ENCODE peak calls at places on chromosomes 12 and 14, in four cellular contexts. One of them, this sample, is unnamed.

GRCh38 chr12:132402831-132403416 is 73.5 kb upstream of the GALNT9 start:
- DNase-seq in coronary artery: no peak
- DNase-seq in ovary: no peak
- DNase-seq in bronchial epithelial cell: no peak
- DNase-seq in this sample: no peak

GRCh38 chr12:120047072-120047471 is 58.0 kb downstream of the BICDL1 start:
- DNase-seq in coronary artery: no peak
- DNase-seq in ovary: no peak
- DNase-seq in bronchial epithelial cell: no peak
- DNase-seq in this sample: no peak

GRCh38 chr14:29548948-29549370 is 378.7 kb downstream of the PRKD1 start:
- DNase-seq in coronary artery: no peak
- DNase-seq in ovary: no peak
- DNase-seq in bronchial epithelial cell: peak; percentile 69
- DNase-seq in this sample: peak; percentile 66

GRCh38 chr14:75476274-75476995 is 45.8 kb upstream of the BATF start:
- DNase-seq in coronary artery: no peak
- DNase-seq in ovary: peak; percentile 53
- DNase-seq in bronchial epithelial cell: no peak
- DNase-seq in this sample: no peak

GRCh38 chr12:130128764-130129735 is 33.2 kb upstream of the FZD10 start:
- DNase-seq in coronary artery: no peak
- DNase-seq in ovary: no peak
- DNase-seq in bronchial epithelial cell: no peak
- DNase-seq in this sample: no peak

GRCh38 chr12:95182868-95183415 is 34.3 kb downstream of the FGD6 start:
- DNase-seq in coronary artery: no peak
- DNase-seq in ovary: no peak
- DNase-seq in bronchial epithelial cell: peak; percentile 67
- DNase-seq in this sample: peak; percentile 81

GRCh38 chr14:28102814-28103213 is 663.8 kb upstream of the FOXG1 start:
- DNase-seq in coronary artery: no peak
- DNase-seq in ovary: no peak
- DNase-seq in bronchial epithelial cell: peak; percentile 45
- DNase-seq in this sample: peak; percentile 89

GRCh38 chr12:11623382-11623781 is 26.1 kb upstream of the ETV6 start:
- DNase-seq in coronary artery: no peak
- DNase-seq in ovary: no peak
- DNase-seq in bronchial epithelial cell: peak; percentile 60
- DNase-seq in this sample: peak; percentile 37

DNA sequence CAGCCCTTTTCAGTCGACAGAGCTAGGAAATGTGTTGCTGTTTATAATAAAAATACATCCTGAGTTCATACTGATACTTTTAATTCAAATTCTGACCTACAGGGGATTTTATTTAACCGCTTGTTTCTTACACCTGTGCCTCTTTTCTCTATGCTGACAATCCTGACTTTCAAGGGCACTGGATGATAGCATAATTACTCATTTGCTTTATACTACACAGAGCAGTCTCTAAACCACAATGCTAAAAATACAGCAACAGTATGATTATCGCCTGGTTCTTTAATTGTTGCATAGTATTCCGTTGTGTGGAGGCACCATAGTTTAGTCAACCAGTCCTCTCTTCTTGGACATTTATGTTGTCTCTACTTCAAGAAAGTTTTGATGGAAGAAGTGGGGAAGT is 372.9 kb downstream of the DPF3 start:
- DNase-seq in coronary artery: no peak
- DNase-seq in ovary: no peak
- DNase-seq in bronchial epithelial cell: no peak
- DNase-seq in this sample: peak; percentile 33
- H3K4me3 ChIP-seq in coronary artery: no peak overlapping the region
- H3K4me3 ChIP-seq in ovary: no peak overlapping the region
- H3K4me3 ChIP-seq in bronchial epithelial cell: no peak overlapping the region
- H3K4me3 ChIP-seq in this sample: no peak overlapping the region

GRCh38 chr12:31011746-31012567 is 61.7 kb upstream of the DDX11 start:
- DNase-seq in coronary artery: no peak
- DNase-seq in ovary: no peak
- DNase-seq in bronchial epithelial cell: no peak
- DNase-seq in this sample: no peak
- TF ChIP-seq CTCF in coronary artery: no peak
- TF ChIP-seq CTCF in ovary: no peak
- TF ChIP-seq CTCF in bronchial epithelial cell: peak; percentile 26
- TF ChIP-seq CTCF in this sample: peak; percentile 28

DNA sequence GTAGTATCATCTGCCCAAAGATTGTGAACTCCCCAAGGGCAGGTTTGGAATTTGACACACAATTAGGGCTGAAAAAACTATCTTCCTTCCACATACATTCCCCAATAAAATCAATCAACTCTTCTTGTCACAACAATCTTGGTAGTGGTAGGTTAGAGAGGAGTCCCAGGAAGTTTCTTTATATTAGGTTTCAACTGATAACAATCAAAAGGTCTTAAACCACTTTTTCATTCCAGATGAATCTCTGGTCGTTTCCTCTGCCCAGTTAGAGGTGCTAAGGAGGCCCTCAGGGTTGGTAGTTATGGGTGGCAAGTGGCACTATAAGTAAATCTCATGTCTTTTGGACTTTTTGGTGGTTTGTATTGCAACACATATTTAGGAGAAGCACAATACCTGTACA is 1.7 kb upstream of the SLC38A2 start:
- DNase-seq in coronary artery: no peak
- DNase-seq in ovary: no peak
- DNase-seq in bronchial epithelial cell: no peak
- DNase-seq in this sample: no peak
- H3K4me3 ChIP-seq in coronary artery: no peak overlapping the region
- H3K4me3 ChIP-seq in ovary: no peak overlapping the region
- H3K4me3 ChIP-seq in bronchial epithelial cell: no peak overlapping the region
- H3K4me3 ChIP-seq in this sample: no peak overlapping the region

DNA sequence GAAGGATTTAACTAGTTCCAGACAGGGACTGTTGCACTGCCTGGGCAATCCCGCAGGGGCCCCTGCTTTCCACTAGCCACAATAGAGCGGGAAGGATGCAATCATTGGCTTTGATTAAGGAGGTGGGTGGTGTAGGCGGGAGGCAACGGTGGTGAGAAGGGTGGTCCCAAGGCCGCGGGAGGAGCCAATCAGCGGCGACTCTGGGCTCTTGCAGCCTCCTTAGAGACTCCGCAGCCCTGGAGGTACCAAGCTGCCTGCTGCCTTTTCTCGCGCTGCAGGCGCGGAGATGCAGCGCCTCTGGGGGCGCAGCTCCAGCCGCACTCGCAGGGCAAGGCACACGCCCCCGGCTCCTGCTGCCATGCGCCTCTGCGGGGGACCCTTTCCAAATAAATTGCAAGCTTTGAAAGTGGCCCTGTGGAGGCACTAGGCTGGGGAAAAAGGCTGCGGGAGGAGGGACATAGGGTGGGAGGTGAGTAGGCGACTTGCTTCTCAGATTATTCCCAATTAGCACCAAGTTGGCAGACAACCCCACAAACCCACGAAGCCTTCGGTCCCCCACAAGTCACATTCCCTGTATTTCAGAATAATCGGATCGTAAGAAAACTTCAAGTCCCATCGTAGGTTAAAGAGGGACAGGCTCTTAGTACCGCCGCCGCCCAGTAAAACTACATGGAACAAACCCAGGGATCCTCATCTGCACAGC is 860 bp upstream of the KCNA1 start:
- DNase-seq in coronary artery: no peak
- DNase-seq in ovary: no peak
- DNase-seq in bronchial epithelial cell: no peak
- DNase-seq in this sample: no peak
- TF ChIP-seq CTCF in coronary artery: no peak
- TF ChIP-seq CTCF in ovary: no peak
- TF ChIP-seq CTCF in bronchial epithelial cell: no peak
- TF ChIP-seq CTCF in this sample: no peak

DNA sequence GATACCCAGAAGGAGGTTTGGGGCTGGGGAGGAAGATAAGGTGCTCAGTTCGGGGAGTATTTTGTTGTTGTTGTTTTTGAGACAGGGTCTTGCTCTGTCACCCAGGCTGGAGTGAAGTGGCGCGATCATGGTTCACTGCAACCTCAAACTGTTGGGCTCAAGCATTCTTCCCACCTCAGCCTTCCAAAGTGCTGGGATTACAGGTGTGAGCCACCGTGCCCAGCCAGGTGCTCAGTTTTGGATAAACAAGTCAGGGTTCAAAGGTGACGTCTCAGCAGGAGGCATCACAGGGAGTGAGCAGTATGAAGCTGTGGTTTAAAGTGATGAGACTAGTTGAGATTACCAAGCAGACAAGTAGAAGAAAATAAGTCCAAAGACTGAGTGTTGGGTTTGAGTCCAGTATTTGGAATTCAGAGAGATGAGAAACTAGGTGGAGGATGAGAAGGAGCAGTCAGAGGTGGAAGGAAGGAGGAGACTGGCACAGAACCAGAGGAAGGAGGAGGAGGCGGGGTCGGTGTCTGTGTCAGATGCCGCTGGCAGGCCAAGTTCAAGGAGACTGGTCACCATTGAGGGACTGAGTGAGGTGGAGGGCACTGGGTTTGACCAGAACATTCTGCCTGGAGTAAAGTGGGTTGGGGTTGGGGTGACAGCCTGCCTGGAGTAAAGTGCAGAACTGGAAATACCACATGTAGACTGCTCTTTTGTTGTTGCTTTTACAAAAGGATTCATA is 16.1 kb downstream of the SLC35E3 start:
- DNase-seq in coronary artery: no peak
- DNase-seq in ovary: no peak
- DNase-seq in bronchial epithelial cell: no peak
- DNase-seq in this sample: no peak
- H3K4me3 ChIP-seq in coronary artery: no peak overlapping the region
- H3K4me3 ChIP-seq in ovary: no peak overlapping the region
- H3K4me3 ChIP-seq in bronchial epithelial cell: no peak overlapping the region
- H3K4me3 ChIP-seq in this sample: no peak overlapping the region

DNA sequence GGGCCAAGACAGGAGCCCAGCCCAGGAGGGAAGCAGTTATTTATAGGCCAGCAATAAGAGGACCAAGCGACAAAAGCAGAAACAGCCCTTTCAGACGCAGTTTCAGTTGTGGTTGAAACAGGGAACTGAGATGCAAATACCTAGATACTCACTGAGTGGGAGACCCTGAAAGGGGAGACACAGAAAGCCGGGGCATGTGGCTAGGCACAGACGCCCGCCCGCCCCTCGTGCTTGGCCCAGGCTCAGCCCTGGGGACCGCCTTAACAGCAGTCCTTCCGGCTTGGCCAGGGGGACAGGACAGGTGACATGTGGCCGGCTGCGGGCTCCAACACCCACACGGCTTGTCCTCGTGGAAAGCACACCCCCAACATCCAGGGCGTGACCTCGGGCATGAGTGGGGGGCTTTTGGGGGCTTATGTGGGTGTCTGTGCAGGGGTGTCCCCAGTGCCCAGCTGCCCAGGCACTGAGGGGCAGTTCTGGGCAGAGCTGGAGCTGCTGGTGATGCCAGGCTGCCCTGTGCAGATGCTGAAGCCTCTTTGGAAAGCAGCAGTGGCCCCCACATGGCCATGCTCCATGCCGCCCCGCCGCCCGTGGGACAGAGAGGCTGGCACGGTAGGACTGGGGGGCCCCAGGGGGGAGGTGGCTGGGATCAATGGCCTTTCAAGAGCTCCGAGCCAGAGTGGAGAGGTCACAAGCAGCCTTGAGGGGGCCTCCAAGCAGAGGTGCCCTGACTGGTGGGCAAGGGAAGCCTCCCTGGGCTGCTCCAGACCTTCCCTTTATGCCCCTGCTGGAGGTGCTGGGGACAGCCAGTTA is 2.1 kb downstream of the PLD4 start:
- DNase-seq in coronary artery: no peak
- DNase-seq in ovary: no peak
- DNase-seq in bronchial epithelial cell: no peak
- DNase-seq in this sample: no peak
- TF ChIP-seq CTCF in coronary artery: no peak
- TF ChIP-seq CTCF in ovary: no peak
- TF ChIP-seq CTCF in bronchial epithelial cell: no peak
- TF ChIP-seq CTCF in this sample: no peak

GRCh38 chr12:1612196-1612595 is 16.8 kb upstream of the WNT5B start:
- DNase-seq in coronary artery: no peak
- DNase-seq in ovary: no peak
- DNase-seq in bronchial epithelial cell: no peak
- DNase-seq in this sample: no peak
- H3K4me3 ChIP-seq in coronary artery: no peak overlapping the region
- H3K4me3 ChIP-seq in ovary: no peak overlapping the region
- H3K4me3 ChIP-seq in bronchial epithelial cell: no peak overlapping the region
- H3K4me3 ChIP-seq in this sample: no peak overlapping the region

DNA sequence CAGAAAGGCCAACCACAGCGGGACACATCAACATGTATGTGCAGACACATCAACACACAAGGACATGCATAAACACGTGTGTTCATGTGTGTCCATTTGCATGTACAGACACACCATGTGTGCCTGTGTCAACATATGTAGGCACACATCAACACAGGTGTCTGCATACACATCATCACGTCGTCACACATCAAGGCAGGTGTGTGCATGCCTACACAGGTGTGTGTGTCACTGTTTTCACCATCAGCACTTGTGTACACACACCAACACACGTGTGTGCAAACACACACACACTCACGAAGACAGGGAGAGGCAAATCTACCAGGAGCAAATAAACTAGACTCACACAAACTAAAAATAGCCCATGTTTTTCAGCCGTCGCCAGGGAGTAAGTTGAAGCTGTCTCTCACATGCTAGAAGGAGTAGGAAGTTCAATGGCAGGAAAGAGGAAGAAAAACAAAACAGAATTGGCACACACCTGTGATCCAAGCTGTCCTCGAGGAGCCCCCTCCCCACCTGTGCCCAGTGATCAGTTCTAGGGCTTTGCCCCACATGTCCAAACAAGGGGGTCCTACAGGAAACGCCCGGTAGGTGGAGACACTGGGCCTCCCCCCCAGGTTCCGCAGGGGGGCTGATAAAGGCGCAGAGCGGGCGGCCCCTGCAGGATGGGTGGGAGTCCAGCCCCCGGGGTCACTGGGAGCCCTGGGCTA is 7.4 kb downstream of the SCARB1 start:
- DNase-seq in coronary artery: no peak
- DNase-seq in ovary: no peak
- DNase-seq in bronchial epithelial cell: no peak
- DNase-seq in this sample: no peak
- TF ChIP-seq CTCF in coronary artery: no peak
- TF ChIP-seq CTCF in ovary: peak; percentile 44
- TF ChIP-seq CTCF in bronchial epithelial cell: no peak
- TF ChIP-seq CTCF in this sample: no peak

This sample was measured in epithelial cell of esophagus.